ENCODE peak calls at places on chromosomes 13 and 19, in five cellular contexts. G, M, T, W and S are unnamed samples.

GRCh38 chr19:1773173-1773572 is 19.9 kb downstream of the ONECUT3 start:
- DNase-seq in G (no peak), M (no peak), T (no peak), W (no peak), S (no peak)

GRCh38 chr19:13959962-13960862 is 7.9 kb downstream of the DCAF15 start:
- DNase-seq in G (peak; percentile 64), M (no peak), T (peak; percentile 49), W (no peak), S (no peak)

GRCh38 chr19:29170554-29170953 is 42.4 kb downstream of the UQCRFS1 start:
- DNase-seq in G (no peak), M (no peak), T (no peak), W (no peak), S (no peak)

GRCh38 chr13:26965976-26966375 is 205.4 kb upstream of the GPR12 start:
- DNase-seq in G (no peak), M (peak; percentile 81), T (no peak), W (peak; percentile 66), S (peak; percentile 81)

GRCh38 chr19:2561895-2562294 is 86.0 kb downstream of the GADD45B start:
- DNase-seq in G (no peak), M (no peak), T (no peak), W (no peak), S (peak; percentile 8)

GRCh38 chr13:51844862-51845573 is at the start of gene TMEM272:
- DNase-seq in G (peak; percentile 72), M (peak; percentile 57), T (peak; percentile 77), W (peak; percentile 71), S (peak; percentile 42)

GRCh38 chr19:5103061-5103701 is 134.3 kb downstream of the KDM4B start:
- DNase-seq in G (no peak), M (peak; percentile 84), T (no peak), W (peak; percentile 41), S (peak; percentile 61)

GRCh38 chr13:23175920-23176319 is 4.9 kb upstream of the SGCG start:
- DNase-seq in G (no peak), M (no peak), T (no peak), W (no peak), S (no peak)

GRCh38 chr13:39363393-39363792 is 239.6 kb downstream of the LHFPL6 start:
- DNase-seq in G (no peak), M (no peak), T (no peak), W (no peak), S (no peak)

GRCh38 chr13:28718538-28719226 is at the start of gene SLC46A3:
- DNase-seq in G (peak; percentile 98), M (peak; percentile 92), T (peak; percentile 86), W (peak; percentile 99), S (peak; percentile 100)

GRCh38 chr19:29532956-29533355 is 7.2 kb downstream of the VSTM2B start:
- DNase-seq in G (peak; percentile 7), M (peak; percentile 14), T (no peak), W (peak; percentile 9), S (no peak)

GRCh38 chr13:42137856-42138537 is 89.5 kb downstream of the DGKH start:
- DNase-seq in G (no peak), M (no peak), T (no peak), W (no peak), S (no peak)

GRCh38 chr13:110445183-110445582 is 116.3 kb downstream of the RAB20 start:
- DNase-seq in G (no peak), M (no peak), T (no peak), W (no peak), S (no peak)

GRCh38 chr19:54164369-54165068 is 5.0 kb upstream of the LENG1 start:
- DNase-seq in G (peak; percentile 96), M (peak; percentile 88), T (peak; percentile 77), W (no peak), S (no peak)

GRCh38 chr13:74288361-74288911 is 154.2 kb upstream of the KLF12 start:
- DNase-seq in G (peak; percentile 41), M (peak; percentile 33), T (no peak), W (no peak), S (peak; percentile 26)

GRCh38 chr19:33098023-33098652 is 17.2 kb downstream of the GPATCH1 start:
- DNase-seq in G (no peak), M (peak; percentile 82), T (no peak), W (no peak), S (no peak)

GRCh38 chr13:46129124-46129523 is 24.3 kb upstream of the CPB2 start:
- DNase-seq in G (no peak), M (no peak), T (no peak), W (no peak), S (no peak)

GRCh38 chr13:41601718-41602445 is 144.5 kb downstream of the RGCC start:
- DNase-seq in G (no peak), M (no peak), T (no peak), W (no peak), S (no peak)

GRCh38 chr19:33348301-33349010 is 25.1 kb upstream of the CEBPG start:
- DNase-seq in G (no peak), M (no peak), T (no peak), W (no peak), S (no peak)

GRCh38 chr13:114041493-114041892 is 67.6 kb upstream of the C13orf46 start:
- DNase-seq in G (no peak), M (no peak), T (no peak), W (no peak), S (no peak)

GRCh38 chr13:67238277-67238859 is 8.2 kb upstream of the PCDH9 start:
- DNase-seq in G (no peak), M (no peak), T (no peak), W (no peak), S (no peak)

GRCh38 chr19:52923782-52924593 is 760 bp upstream of the ZNF888 start:
- DNase-seq in G (peak; percentile 79), M (peak; percentile 66), T (no peak), W (peak; percentile 52), S (peak; percentile 51)

GRCh38 chr19:29622191-29623070 is 16.3 kb downstream of the POP4 start:
- DNase-seq in G (peak; percentile 62), M (no peak), T (no peak), W (no peak), S (no peak)

GRCh38 chr13:99067160-99067985 is 89.5 kb upstream of the DOCK9 start:
- DNase-seq in G (no peak), M (no peak), T (peak; percentile 58), W (no peak), S (no peak)

GRCh38 chr13:29956771-29957170 is 106.4 kb upstream of the UBL3 start:
- DNase-seq in G (no peak), M (no peak), T (no peak), W (no peak), S (no peak)

GRCh38 chr19:23263870-23264590 is 13.8 kb upstream of the ZNF724 start:
- DNase-seq in G (no peak), M (no peak), T (no peak), W (no peak), S (no peak)

DNA sequence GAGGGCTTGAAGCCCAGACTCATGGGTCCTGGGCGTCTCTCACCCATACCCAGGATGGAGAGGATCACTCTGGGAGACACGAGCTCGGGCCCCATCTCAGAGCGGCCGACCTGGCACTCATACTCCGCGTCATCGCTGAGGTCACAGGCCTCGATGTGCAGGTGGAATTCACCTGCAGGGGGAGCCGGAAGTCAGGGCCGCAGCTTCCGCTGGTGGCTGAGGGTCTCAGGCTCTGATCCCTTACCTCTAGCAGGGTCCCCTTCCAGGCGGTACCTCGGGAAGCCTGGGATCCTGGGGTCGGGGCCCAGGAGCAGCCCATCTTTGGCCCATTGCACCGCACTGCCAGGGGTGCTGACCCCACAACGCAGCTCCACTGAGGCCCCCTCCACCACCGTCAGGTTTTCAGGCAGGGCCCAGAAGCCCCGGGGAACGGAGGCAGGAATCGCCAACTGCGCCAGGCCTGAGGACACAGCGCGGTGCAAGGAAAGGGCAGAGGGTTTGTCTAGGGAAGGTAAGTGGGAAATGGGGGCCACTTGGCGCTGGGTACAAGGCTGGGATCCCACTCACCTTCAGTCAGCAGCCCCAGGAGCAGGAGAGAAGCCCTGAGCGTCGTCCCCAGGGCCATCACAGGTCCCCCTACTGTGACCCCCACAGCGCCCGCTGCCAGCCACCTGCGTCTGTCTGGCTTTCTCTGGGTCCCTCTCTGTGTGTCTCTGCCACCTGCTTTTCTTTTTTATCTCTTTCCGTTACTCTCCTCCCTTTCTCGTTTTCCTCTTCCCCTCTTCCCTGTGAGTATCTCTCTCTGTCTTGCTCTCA is 883 bp downstream of the NPHS1 start:
- DNase-seq in G (peak; percentile 84), M (no peak), T (no peak), W (no peak), S (no peak)
- TF ChIP-seq CTCF in G (peak; percentile 83), M (no peak), T (no peak), W (no peak), S (no peak)

GRCh38 chr13:79405831-79406596 is at the start of gene RBM26:
- DNase-seq in G (peak; percentile 93), M (peak; percentile 94), T (peak; percentile 80), W (peak; percentile 92), S (peak; percentile 94)

GRCh38 chr13:79405501-79405830 is 589 bp downstream of the RBM26 start:
- DNase-seq in G (peak; percentile 34), M (no peak), T (peak; percentile 19), W (no peak), S (no peak)

GRCh38 chr13:79406597-79406908 is 498 bp upstream of the RBM26 start:
- DNase-seq in G (no peak), M (no peak), T (no peak), W (no peak), S (no peak)

GRCh38 chr13:79404361-79404760 is 1.7 kb downstream of the RBM26 start:
- DNase-seq in G (no peak), M (no peak), T (no peak), W (no peak), S (no peak)

DNA sequence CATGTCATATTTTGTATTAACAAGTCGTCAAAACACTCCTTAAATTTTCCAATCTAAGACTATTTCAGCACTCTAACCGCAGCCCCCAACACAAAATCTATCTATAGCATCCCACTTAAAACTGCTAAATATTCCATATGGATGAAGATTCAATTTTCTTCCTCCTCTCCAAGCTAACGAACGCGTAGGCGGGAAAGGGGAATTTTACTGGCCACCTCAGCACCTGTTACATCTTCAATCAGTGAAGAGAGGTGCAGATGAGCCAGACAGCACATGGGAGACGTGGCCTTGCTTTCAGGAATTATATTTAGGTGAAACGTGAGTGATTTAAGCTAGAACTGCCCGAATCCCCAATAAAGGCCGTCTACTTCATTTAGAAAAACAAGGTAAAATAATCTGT is 1.1 kb downstream of the RBM26 start:
- DNase-seq in G (no peak), M (no peak), T (no peak), W (no peak), S (no peak)
- H3K4me1 ChIP-seq in G (no peaks in the 10 kb centered on the region), M (peaks cover 67% of the 10 kb centered on the region), T (peaks cover 41% of the 10 kb centered on the region), W (no peaks in the 10 kb centered on the region), S (peaks cover 76% of the 10 kb centered on the region)

DNA sequence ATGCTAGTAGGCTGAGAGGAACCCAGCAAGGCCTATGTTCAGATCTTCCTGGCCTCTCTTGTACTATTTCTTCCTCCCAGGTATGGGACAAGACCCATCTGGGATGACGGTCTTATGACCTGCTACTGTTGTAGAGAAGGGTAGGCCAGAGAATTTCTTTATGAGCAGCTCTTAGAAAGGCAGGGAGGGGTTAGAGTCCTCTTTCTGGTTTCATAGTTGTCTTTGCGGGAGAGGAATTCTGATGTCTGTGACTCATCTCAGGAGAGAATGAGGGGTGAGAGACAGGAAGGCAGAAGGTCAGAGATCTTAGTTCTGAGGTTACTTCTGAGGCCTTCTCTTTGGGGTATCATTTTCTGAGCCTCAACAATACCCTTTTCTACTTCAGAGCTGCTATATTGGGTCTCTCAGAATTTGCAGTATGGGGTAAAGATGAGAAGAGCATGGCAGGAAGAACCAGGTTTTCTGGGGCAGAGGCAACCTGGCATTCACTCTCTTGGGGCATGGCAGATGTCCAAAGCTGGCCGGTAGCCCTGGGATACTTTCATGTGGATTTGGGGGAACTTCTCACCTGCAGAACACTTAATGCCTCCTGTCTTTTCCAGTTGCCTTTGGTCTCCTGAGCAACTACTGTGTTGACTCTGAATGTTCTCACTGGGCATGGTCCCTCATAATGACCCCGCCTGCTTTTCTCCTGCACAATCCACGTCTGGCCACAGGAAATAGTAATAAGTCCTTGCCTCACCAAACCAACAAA is 154.4 kb downstream of the GGACT start:
- DNase-seq in G (no peak), M (no peak), T (no peak), W (no peak), S (no peak)
- H3K27ac ChIP-seq in G (no peak overlapping the region), M (no peak overlapping the region), T (peak overlapping the region; percentile 84), W (no peak overlapping the region), S (no peak overlapping the region)

GRCh38 chr13:81487151-81487550 is 1146.2 kb upstream of the SPRY2 start:
- DNase-seq in G (peak; percentile 50), M (no peak), T (no peak), W (no peak), S (no peak)
- TF ChIP-seq CTCF in G (peak; percentile 78), M (no peak), T (no peak), W (no peak), S (no peak)